ENCODE peak calls at places on chromosome 13, in seven cellular contexts. O is sigmoid colon, N is foreskin fibroblast, X is Peyer's patch, R is T-helper 9 cell, Q is hypothalamus, A is AG10803. B is an unnamed sample.

GRCh38 chr13:97810152-97810551 is 143.3 kb upstream of the IPO5 start:
- DNase-seq in O (no peak), N (peak; percentile 50), Q (no peak), A (peak; percentile 3), X (no peak), R (no peak), B (no peak)

GRCh38 chr13:98536729-98537128 is 40.2 kb downstream of the STK24 start:
- DNase-seq in O (peak; percentile 56), N (no peak), R (no peak), X (no peak), A (no peak), Q (no peak), B (no peak)

GRCh38 chr13:29301027-29301426 is 294.5 kb downstream of the SLC7A1 start:
- DNase-seq in Q (no peak), X (no peak), O (no peak), A (no peak), R (no peak), N (no peak), B (no peak)

GRCh38 chr13:29845440-29846056 is 4.9 kb downstream of the UBL3 start:
- DNase-seq in R (no peak), Q (no peak), X (no peak), O (no peak), A (peak; percentile 28), N (peak; percentile 37), B (no peak)

GRCh38 chr13:48265217-48265815 is 32.3 kb downstream of the ITM2B start:
- DNase-seq in X (no peak), A (no peak), R (no peak), Q (no peak), N (no peak), O (no peak), B (no peak)

GRCh38 chr13:72141845-72142470 is 275.0 kb upstream of the DACH1 start:
- DNase-seq in Q (no peak), X (no peak), A (peak; percentile 11), R (no peak), O (no peak), N (peak; percentile 16), B (no peak)

GRCh38 chr13:97749174-97749573 is 204.3 kb upstream of the IPO5 start:
- DNase-seq in A (no peak), O (no peak), Q (no peak), X (no peak), R (no peak), N (no peak), B (no peak)

GRCh38 chr13:50410921-50411712 is 395.9 kb downstream of the KCNRG start:
- DNase-seq in X (no peak), R (no peak), O (no peak), A (peak; percentile 76), N (peak; percentile 91), Q (no peak), B (no peak)

GRCh38 chr13:101690871-101691270 is 238.4 kb downstream of the ITGBL1 start:
- DNase-seq in O (no peak), A (no peak), X (no peak), N (no peak), R (no peak), Q (no peak), B (no peak)

GRCh38 chr13:84126671-84127171 is 244.4 kb upstream of the SLITRK1 start:
- DNase-seq in Q (no peak), X (no peak), R (no peak), O (no peak), A (no peak), N (no peak), B (no peak)